ENCODE peak calls at places on chromosome 7, in seven cellular contexts. One of them, this sample, is unnamed.

GRCh38 chr7:50393547-50394252 is 56.5 kb downstream of the FIGNL1 start:
- DNase-seq in HepG2: no peak
- DNase-seq in astrocyte: no peak
- DNase-seq in mesenchymal stem cell: no peak
- DNase-seq in HCT116: no peak
- DNase-seq in fibroblast of lung: no peak
- DNase-seq in GM23248: no peak
- DNase-seq in this sample: no peak

GRCh38 chr7:138138244-138138643 is 62.0 kb downstream of the AKR1D1 start:
- DNase-seq in fibroblast of lung: no peak
- DNase-seq in GM23248: no peak
- DNase-seq in astrocyte: no peak
- DNase-seq in mesenchymal stem cell: no peak
- DNase-seq in HepG2: no peak
- DNase-seq in HCT116: no peak
- DNase-seq in this sample: no peak

GRCh38 chr7:64308019-64308275 is 5.8 kb upstream of the ZNF736 start:
- DNase-seq in HepG2: no peak
- DNase-seq in GM23248: no peak
- DNase-seq in HCT116: no peak
- DNase-seq in fibroblast of lung: no peak
- DNase-seq in mesenchymal stem cell: no peak
- DNase-seq in astrocyte: no peak
- DNase-seq in this sample: no peak

GRCh38 chr7:128453836-128454804 is 1.6 kb upstream of the HILPDA start:
- DNase-seq in HCT116: no peak
- DNase-seq in GM23248: peak; percentile 84
- DNase-seq in astrocyte: peak; percentile 87
- DNase-seq in mesenchymal stem cell: peak; percentile 90
- DNase-seq in fibroblast of lung: peak; percentile 96
- DNase-seq in HepG2: no peak
- DNase-seq in this sample: peak; percentile 27

GRCh38 chr7:151392426-151392825 is 17.4 kb downstream of the WDR86 start:
- DNase-seq in HCT116: no peak
- DNase-seq in GM23248: no peak
- DNase-seq in fibroblast of lung: no peak
- DNase-seq in mesenchymal stem cell: no peak
- DNase-seq in HepG2: no peak
- DNase-seq in astrocyte: no peak
- DNase-seq in this sample: no peak

GRCh38 chr7:106128846-106129245 is 16.7 kb upstream of the SYPL1 start:
- DNase-seq in fibroblast of lung: no peak
- DNase-seq in astrocyte: peak; percentile 23
- DNase-seq in mesenchymal stem cell: no peak
- DNase-seq in GM23248: no peak
- DNase-seq in HCT116: no peak
- DNase-seq in HepG2: no peak
- DNase-seq in this sample: no peak

GRCh38 chr7:19202599-19202998 is 57.4 kb upstream of the FERD3L start:
- DNase-seq in HCT116: no peak
- DNase-seq in mesenchymal stem cell: no peak
- DNase-seq in HepG2: no peak
- DNase-seq in GM23248: no peak
- DNase-seq in fibroblast of lung: no peak
- DNase-seq in astrocyte: no peak
- DNase-seq in this sample: no peak

GRCh38 chr7:111014074-111014473 is 76.9 kb upstream of the LRRN3 start:
- DNase-seq in HepG2: no peak
- DNase-seq in GM23248: no peak
- DNase-seq in astrocyte: no peak
- DNase-seq in fibroblast of lung: peak; percentile 53
- DNase-seq in HCT116: no peak
- DNase-seq in mesenchymal stem cell: no peak
- DNase-seq in this sample: peak; percentile 9

GRCh38 chr7:107467972-107468371 is 1.9 kb upstream of the GPR22 start:
- DNase-seq in mesenchymal stem cell: no peak
- DNase-seq in astrocyte: no peak
- DNase-seq in GM23248: no peak
- DNase-seq in fibroblast of lung: no peak
- DNase-seq in HepG2: no peak
- DNase-seq in HCT116: no peak
- DNase-seq in this sample: no peak
- H3K9ac ChIP-seq in mesenchymal stem cell: no peak overlapping the region
- H3K9ac ChIP-seq in astrocyte: no peak overlapping the region
- H3K9ac ChIP-seq in GM23248: no peak overlapping the region
- H3K9ac ChIP-seq in fibroblast of lung: no peak overlapping the region
- H3K9ac ChIP-seq in HepG2: no peak overlapping the region
- H3K9ac ChIP-seq in HCT116: no peak overlapping the region
- H3K9ac ChIP-seq in this sample: no peak overlapping the region

GRCh38 chr7:73477376-73477775 is 43.8 kb downstream of the FZD9 start:
- DNase-seq in mesenchymal stem cell: no peak
- DNase-seq in HepG2: no peak
- DNase-seq in fibroblast of lung: no peak
- DNase-seq in GM23248: no peak
- DNase-seq in astrocyte: no peak
- DNase-seq in HCT116: no peak
- DNase-seq in this sample: no peak

GRCh38 chr7:73487486-73487885 is 34.6 kb downstream of the BAZ1B start:
- DNase-seq in astrocyte: peak; percentile 4
- DNase-seq in HepG2: no peak
- DNase-seq in HCT116: no peak
- DNase-seq in GM23248: peak; percentile 15
- DNase-seq in fibroblast of lung: no peak
- DNase-seq in mesenchymal stem cell: peak; percentile 3
- DNase-seq in this sample: peak; percentile 52

GRCh38 chr7:73478549-73478948 is 43.5 kb downstream of the BAZ1B start:
- DNase-seq in astrocyte: no peak
- DNase-seq in HCT116: no peak
- DNase-seq in fibroblast of lung: no peak
- DNase-seq in mesenchymal stem cell: no peak
- DNase-seq in HepG2: no peak
- DNase-seq in GM23248: no peak
- DNase-seq in this sample: no peak

DNA sequence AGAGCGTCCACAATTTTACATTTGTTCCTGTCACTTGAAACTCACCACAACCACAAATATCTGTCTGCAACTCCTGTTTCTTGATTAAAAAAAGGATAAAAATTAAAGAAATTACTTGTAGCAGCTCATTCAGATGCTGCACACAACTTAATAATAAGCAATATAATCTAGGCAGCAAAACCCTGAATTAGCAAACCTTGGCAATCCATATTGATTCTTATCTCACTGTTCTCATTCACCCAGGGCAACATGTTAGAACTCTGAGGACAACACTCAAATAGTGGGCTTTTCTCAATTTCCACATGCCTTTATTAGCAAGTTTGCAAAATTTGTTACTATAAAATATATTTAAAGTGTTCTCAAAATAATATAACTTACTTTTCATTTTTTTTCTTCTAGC is 38.9 kb downstream of the BAZ1B start:
- DNase-seq in fibroblast of lung: no peak
- DNase-seq in astrocyte: no peak
- DNase-seq in HCT116: no peak
- DNase-seq in GM23248: no peak
- DNase-seq in HepG2: no peak
- DNase-seq in mesenchymal stem cell: no peak
- DNase-seq in this sample: no peak
- H3K36me3 ChIP-seq in fibroblast of lung: peaks cover 3% of the 10 kb centered on the region
- H3K36me3 ChIP-seq in astrocyte: peaks cover 43% of the 10 kb centered on the region
- H3K36me3 ChIP-seq in HCT116: peaks cover 44% of the 10 kb centered on the region
- H3K36me3 ChIP-seq in GM23248: peaks cover 40% of the 10 kb centered on the region
- H3K36me3 ChIP-seq in HepG2: peaks cover 80% of the 10 kb centered on the region
- H3K36me3 ChIP-seq in mesenchymal stem cell: peaks cover 75% of the 10 kb centered on the region
- H3K36me3 ChIP-seq in this sample: peaks cover 68% of the 10 kb centered on the region

GRCh38 chr7:107932851-107933250 is 41.9 kb downstream of the DLD start:
- DNase-seq in GM23248: no peak
- DNase-seq in HCT116: no peak
- DNase-seq in fibroblast of lung: no peak
- DNase-seq in astrocyte: no peak
- DNase-seq in mesenchymal stem cell: no peak
- DNase-seq in HepG2: no peak
- DNase-seq in this sample: no peak
- H3K9ac ChIP-seq in GM23248: no peak overlapping the region
- H3K9ac ChIP-seq in HCT116: no peak overlapping the region
- H3K9ac ChIP-seq in fibroblast of lung: no peak overlapping the region
- H3K9ac ChIP-seq in astrocyte: peak overlapping the region; percentile 12
- H3K9ac ChIP-seq in mesenchymal stem cell: no peak overlapping the region
- H3K9ac ChIP-seq in HepG2: no peak overlapping the region
- H3K9ac ChIP-seq in this sample: no peak overlapping the region

GRCh38 chr7:73482746-73483145 is 39.3 kb downstream of the BAZ1B start:
- DNase-seq in mesenchymal stem cell: no peak
- DNase-seq in GM23248: no peak
- DNase-seq in HepG2: no peak
- DNase-seq in fibroblast of lung: no peak
- DNase-seq in astrocyte: no peak
- DNase-seq in HCT116: no peak
- DNase-seq in this sample: no peak
- H3K36me3 ChIP-seq in mesenchymal stem cell: peaks cover 75% of the 10 kb centered on the region
- H3K36me3 ChIP-seq in GM23248: peaks cover 40% of the 10 kb centered on the region
- H3K36me3 ChIP-seq in HepG2: peaks cover 80% of the 10 kb centered on the region
- H3K36me3 ChIP-seq in fibroblast of lung: peaks cover 7% of the 10 kb centered on the region
- H3K36me3 ChIP-seq in astrocyte: peaks cover 43% of the 10 kb centered on the region
- H3K36me3 ChIP-seq in HCT116: peaks cover 47% of the 10 kb centered on the region
- H3K36me3 ChIP-seq in this sample: peaks cover 68% of the 10 kb centered on the region

GRCh38 chr7:134696261-134696660 is 49.6 kb downstream of the BPGM start:
- DNase-seq in mesenchymal stem cell: no peak
- DNase-seq in astrocyte: no peak
- DNase-seq in HCT116: no peak
- DNase-seq in GM23248: peak; percentile 30
- DNase-seq in HepG2: no peak
- DNase-seq in fibroblast of lung: no peak
- DNase-seq in this sample: peak; percentile 47

GRCh38 chr7:134694299-134694698 is 47.6 kb downstream of the BPGM start:
- DNase-seq in astrocyte: no peak
- DNase-seq in HCT116: no peak
- DNase-seq in mesenchymal stem cell: no peak
- DNase-seq in GM23248: no peak
- DNase-seq in fibroblast of lung: no peak
- DNase-seq in HepG2: no peak
- DNase-seq in this sample: no peak

GRCh38 chr7:134697487-134697886 is 50.8 kb downstream of the BPGM start:
- DNase-seq in HepG2: no peak
- DNase-seq in mesenchymal stem cell: no peak
- DNase-seq in fibroblast of lung: no peak
- DNase-seq in GM23248: no peak
- DNase-seq in astrocyte: no peak
- DNase-seq in HCT116: no peak
- DNase-seq in this sample: no peak

GRCh38 chr7:134694767-134695166 is 48.1 kb downstream of the BPGM start:
- DNase-seq in GM23248: no peak
- DNase-seq in fibroblast of lung: no peak
- DNase-seq in mesenchymal stem cell: no peak
- DNase-seq in HepG2: no peak
- DNase-seq in astrocyte: no peak
- DNase-seq in HCT116: no peak
- DNase-seq in this sample: no peak

DNA sequence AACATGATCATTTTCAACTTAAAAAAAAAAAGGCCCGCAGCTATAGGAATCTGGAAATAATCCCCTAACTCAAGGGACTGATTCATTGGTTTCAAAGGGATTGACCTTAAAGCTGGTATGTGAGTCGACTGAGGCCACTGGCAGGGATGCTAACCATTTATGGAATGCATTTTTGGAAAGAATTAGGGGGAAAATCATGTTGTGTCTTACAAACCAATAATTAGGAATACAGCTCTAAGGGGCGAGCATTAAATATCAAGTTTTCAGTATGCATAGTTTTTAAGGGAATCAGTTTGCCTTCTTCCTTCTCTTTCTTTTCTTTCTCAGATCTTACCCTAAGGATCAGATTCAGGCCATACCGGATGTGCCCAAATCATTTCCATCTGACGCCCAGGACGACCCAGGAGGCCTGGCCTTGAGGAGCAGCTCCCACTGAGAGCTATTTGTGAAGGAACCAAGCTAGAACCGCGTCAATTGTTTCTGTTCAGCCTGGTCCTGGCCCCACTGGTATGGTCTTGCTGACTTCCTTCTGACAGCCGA is 48.7 kb downstream of the BPGM start:
- DNase-seq in HepG2: no peak
- DNase-seq in fibroblast of lung: no peak
- DNase-seq in HCT116: no peak
- DNase-seq in GM23248: peak; percentile 76
- DNase-seq in astrocyte: peak; percentile 52
- DNase-seq in mesenchymal stem cell: no peak
- DNase-seq in this sample: peak; percentile 90
- H3K9ac ChIP-seq in HepG2: no peak overlapping the region
- H3K9ac ChIP-seq in fibroblast of lung: peak overlapping the region; percentile 27
- H3K9ac ChIP-seq in HCT116: no peak overlapping the region
- H3K9ac ChIP-seq in GM23248: peak overlapping the region; percentile 59
- H3K9ac ChIP-seq in astrocyte: peak overlapping the region; percentile 19
- H3K9ac ChIP-seq in mesenchymal stem cell: peak overlapping the region; percentile 79
- H3K9ac ChIP-seq in this sample: peak overlapping the region; percentile 88

GRCh38 chr7:148686312-148686937 is 12.3 kb upstream of the CUL1 start:
- DNase-seq in astrocyte: no peak
- DNase-seq in fibroblast of lung: no peak
- DNase-seq in HCT116: no peak
- DNase-seq in HepG2: no peak
- DNase-seq in mesenchymal stem cell: no peak
- DNase-seq in GM23248: no peak
- DNase-seq in this sample: no peak
- H3K36me3 ChIP-seq in astrocyte: no peaks in the 10 kb centered on the region
- H3K36me3 ChIP-seq in fibroblast of lung: no peaks in the 10 kb centered on the region
- H3K36me3 ChIP-seq in HCT116: no peaks in the 10 kb centered on the region
- H3K36me3 ChIP-seq in HepG2: no peaks in the 10 kb centered on the region
- H3K36me3 ChIP-seq in mesenchymal stem cell: no peaks in the 10 kb centered on the region
- H3K36me3 ChIP-seq in GM23248: no peaks in the 10 kb centered on the region
- H3K36me3 ChIP-seq in this sample: no peaks in the 10 kb centered on the region

GRCh38 chr7:27177795-27178320 is 3.7 kb upstream of the HOXA10 start:
- DNase-seq in GM23248: peak; percentile 54
- DNase-seq in astrocyte: no peak
- DNase-seq in HepG2: no peak
- DNase-seq in fibroblast of lung: no peak
- DNase-seq in HCT116: no peak
- DNase-seq in mesenchymal stem cell: no peak
- DNase-seq in this sample: no peak
- H3K9ac ChIP-seq in GM23248: peak overlapping the region; percentile 98
- H3K9ac ChIP-seq in astrocyte: no peak overlapping the region
- H3K9ac ChIP-seq in HepG2: no peak overlapping the region
- H3K9ac ChIP-seq in fibroblast of lung: no peak overlapping the region
- H3K9ac ChIP-seq in HCT116: no peak overlapping the region
- H3K9ac ChIP-seq in mesenchymal stem cell: peak overlapping the region; percentile 90
- H3K9ac ChIP-seq in this sample: peak overlapping the region; percentile 93

GRCh38 chr7:5320391-5320790 is 37.6 kb downstream of the SLC29A4 start:
- DNase-seq in HepG2: no peak
- DNase-seq in mesenchymal stem cell: no peak
- DNase-seq in fibroblast of lung: no peak
- DNase-seq in HCT116: no peak
- DNase-seq in GM23248: no peak
- DNase-seq in astrocyte: no peak
- DNase-seq in this sample: no peak

GRCh38 chr7:5324961-5325360 is 42.2 kb downstream of the SLC29A4 start:
- DNase-seq in HepG2: no peak
- DNase-seq in GM23248: no peak
- DNase-seq in astrocyte: no peak
- DNase-seq in fibroblast of lung: no peak
- DNase-seq in mesenchymal stem cell: no peak
- DNase-seq in HCT116: no peak
- DNase-seq in this sample: no peak

GRCh38 chr7:5320802-5321396 is 38.2 kb downstream of the SLC29A4 start:
- DNase-seq in GM23248: no peak
- DNase-seq in fibroblast of lung: no peak
- DNase-seq in astrocyte: no peak
- DNase-seq in HepG2: no peak
- DNase-seq in mesenchymal stem cell: no peak
- DNase-seq in HCT116: no peak
- DNase-seq in this sample: no peak

GRCh38 chr7:5322621-5323410 is 40.1 kb downstream of the SLC29A4 start:
- DNase-seq in fibroblast of lung: no peak
- DNase-seq in HCT116: no peak
- DNase-seq in mesenchymal stem cell: no peak
- DNase-seq in GM23248: no peak
- DNase-seq in HepG2: no peak
- DNase-seq in astrocyte: no peak
- DNase-seq in this sample: no peak
- H3K36me3 ChIP-seq in fibroblast of lung: peaks cover 11% of the 10 kb centered on the region
- H3K36me3 ChIP-seq in HCT116: peaks cover 13% of the 10 kb centered on the region
- H3K36me3 ChIP-seq in mesenchymal stem cell: peaks cover 77% of the 10 kb centered on the region
- H3K36me3 ChIP-seq in GM23248: peaks cover 32% of the 10 kb centered on the region
- H3K36me3 ChIP-seq in HepG2: peaks cover 34% of the 10 kb centered on the region
- H3K36me3 ChIP-seq in astrocyte: peaks cover 10% of the 10 kb centered on the region
- H3K36me3 ChIP-seq in this sample: peaks cover 48% of the 10 kb centered on the region

This sample was measured in adipocyte.